ENCODE peak calls at places on chromosomes 16 and 17, in four cellular contexts. Z, U, L and A are unnamed samples.

GRCh38 chr17:79836952-79837887 is 2.0 kb downstream of the CBX4 start:
- DNase-seq in Z (no peak), U (peak), L (no peak), A (peak)

GRCh38 chr17:49003557-49004511 is 6.6 kb downstream of the IGF2BP1 start:
- DNase-seq in Z (peak), U (peak), L (no peak), A (peak)

GRCh38 chr16:66928702-66929388 is 3.5 kb upstream of the RRAD start:
- DNase-seq in Z (peak), U (no peak), L (no peak), A (no peak)

GRCh38 chr17:13601776-13602551 is at the start of gene HS3ST3A1:
- DNase-seq in Z (peak), U (peak), L (no peak), A (peak)

GRCh38 chr16:67538666-67539101 is 10.1 kb downstream of the RIPOR1 start:
- DNase-seq in Z (no peak), U (no peak), L (no peak), A (no peak)

GRCh38 chr17:13475574-13476223 is 126.0 kb downstream of the HS3ST3A1 start:
- DNase-seq in Z (no peak), U (no peak), L (no peak), A (no peak)

GRCh38 chr17:27573971-27574525 is 56.9 kb upstream of the LGALS9 start:
- DNase-seq in Z (peak), U (no peak), L (no peak), A (no peak)

GRCh38 chr17:74239169-74239568 is 25.8 kb downstream of the TTYH2 start:
- DNase-seq in Z (no peak), U (no peak), L (no peak), A (no peak)

GRCh38 chr17:30477758-30478115 is 529 bp downstream of the GOSR1 start:
- DNase-seq in Z (no peak), U (no peak), L (peak), A (no peak)

GRCh38 chr17:80957461-80957941 is 34.1 kb upstream of the CHMP6 start:
- DNase-seq in Z (no peak), U (no peak), L (no peak), A (no peak)

GRCh38 chr16:55703003-55704001 is 47.5 kb downstream of the SLC6A2 start:
- DNase-seq in Z (peak), U (no peak), L (no peak), A (no peak)

GRCh38 chr16:80029706-80030481 is 429.4 kb upstream of the MAF start:
- DNase-seq in Z (no peak), U (no peak), L (no peak), A (no peak)

GRCh38 chr17:17508641-17509591 is 12.7 kb upstream of the RASD1 start:
- DNase-seq in Z (peak), U (no peak), L (no peak), A (no peak)

GRCh38 chr17:65190467-65191095 is 53.4 kb downstream of the RGS9 start:
- DNase-seq in Z (no peak), U (no peak), L (no peak), A (no peak)

GRCh38 chr16:27813591-27813990 is 249.9 kb downstream of the GSG1L start:
- DNase-seq in Z (no peak), U (no peak), L (no peak), A (no peak)

GRCh38 chr17:81859906-81860755 is at the start of gene P4HB:
- DNase-seq in Z (no peak), U (no peak), L (no peak), A (no peak)

GRCh38 chr17:79108870-79109269 is 34.2 kb downstream of the ENGASE start:
- DNase-seq in Z (no peak), U (no peak), L (no peak), A (no peak)

GRCh38 chr16:12313902-12314621 is 337.5 kb downstream of the SNX29 start:
- DNase-seq in Z (no peak), U (no peak), L (no peak), A (no peak)

GRCh38 chr16:56610017-56610608 is 1.7 kb downstream of the MT2A start:
- DNase-seq in Z (no peak), U (no peak), L (peak), A (no peak)

GRCh38 chr17:51580869-51581268 is 320.5 kb downstream of the UTP18 start:
- DNase-seq in Z (no peak), U (no peak), L (no peak), A (no peak)

GRCh38 chr16:85171809-85172464 is 59.7 kb upstream of the CIBAR2 start:
- DNase-seq in Z (peak), U (no peak), L (no peak), A (no peak)

GRCh38 chr16:58684354-58685083 is at the start of gene SLC38A7:
- DNase-seq in Z (peak), U (peak), L (peak), A (peak)

GRCh38 chr17:30170415-30170987 is 53.9 kb downstream of the NSRP1 start:
- DNase-seq in Z (no peak), U (no peak), L (no peak), A (no peak)

GRCh38 chr16:13923703-13924298 is 3.8 kb downstream of the ERCC4 start:
- DNase-seq in Z (peak), U (no peak), L (no peak), A (no peak)

GRCh38 chr17:17778308-17779014 is 58.3 kb downstream of the SREBF1 start:
- DNase-seq in Z (no peak), U (peak), L (no peak), A (no peak)

GRCh38 chr16:48384305-48384981 is 770 bp downstream of the SIAH1 start:
- DNase-seq in Z (peak), U (peak), L (no peak), A (peak)

GRCh38 chr17:40107266-40107980 is 7.0 kb upstream of the NR1D1 start:
- DNase-seq in Z (no peak), U (no peak), L (no peak), A (no peak)

GRCh38 chr16:89113661-89114060 is 20.0 kb downstream of the ACSF3 start:
- DNase-seq in Z (no peak), U (no peak), L (no peak), A (no peak)

GRCh38 chr16:67024384-67024896 is 4.5 kb upstream of the CBFB start:
- DNase-seq in Z (no peak), U (no peak), L (no peak), A (no peak)

GRCh38 chr16:78882150-78882549 is 718.4 kb downstream of the MAF start:
- DNase-seq in Z (no peak), U (no peak), L (no peak), A (no peak)

GRCh38 chr16:88467433-88468051 is 14.5 kb downstream of the ZFPM1 start:
- DNase-seq in Z (peak), U (no peak), L (no peak), A (no peak)

GRCh38 chr17:66752411-66752810 is 82.5 kb upstream of the CACNG5 start:
- DNase-seq in Z (no peak), U (no peak), L (no peak), A (no peak)

GRCh38 chr17:20613248-20613647 is 33.7 kb downstream of the CDRT15L2 start:
- DNase-seq in Z (no peak), U (no peak), L (no peak), A (no peak)

GRCh38 chr16:88343276-88343791 is 39.4 kb upstream of the ZNF469 start:
- DNase-seq in Z (no peak), U (no peak), L (no peak), A (no peak)

GRCh38 chr16:81453091-81453728 is 8.6 kb downstream of the CMIP start:
- DNase-seq in Z (no peak), U (no peak), L (no peak), A (no peak)

GRCh38 chr16:995087-995486 is 13.5 kb downstream of the SOX8 start:
- DNase-seq in Z (no peak), U (no peak), L (no peak), A (no peak)

GRCh38 chr17:68534714-68535113 is 22.5 kb downstream of the PRKAR1A start:
- DNase-seq in Z (no peak), U (no peak), L (no peak), A (no peak)

GRCh38 chr16:81367821-81368220 is 53.1 kb downstream of the GAN start:
- DNase-seq in Z (no peak), U (no peak), L (no peak), A (no peak)